ENCODE peak calls at places on chromosome 11, in nine cellular contexts. R, D, A, U, T, H, Q, E and B are unnamed samples.
A peak's percentile ranks its signal among the peaks of the same experiment; 100 is the strongest.

GRCh38 chr11:96337541-96338530 is 5.2 kb downstream of the MAML2 start:
- DNase-seq in R (no peak), D (peak; percentile 11), A (no peak), U (no peak), T (no peak), H (no peak), Q (no peak), E (no peak), B (no peak)

GRCh38 chr11:28581286-28582242 is 473.4 kb downstream of the METTL15 start:
- DNase-seq in R (no peak), D (no peak), A (no peak), U (no peak), T (no peak), H (peak; percentile 62), Q (peak; percentile 66), E (no peak), B (peak; percentile 54)

GRCh38 chr11:13963169-13963948 is 836 bp downstream of the SPON1 start:
- DNase-seq in R (peak; percentile 49), D (no peak), A (no peak), U (no peak), T (no peak), H (no peak), Q (no peak), E (no peak), B (no peak)

GRCh38 chr11:47955356-47955755 is 25.0 kb upstream of the PTPRJ start:
- DNase-seq in R (no peak), D (no peak), A (no peak), U (no peak), T (no peak), H (no peak), Q (no peak), E (no peak), B (no peak)

GRCh38 chr11:134394311-134394710 is 17.7 kb downstream of the B3GAT1 start:
- DNase-seq in R (no peak), D (no peak), A (no peak), U (no peak), T (no peak), H (no peak), Q (no peak), E (no peak), B (no peak)

GRCh38 chr11:13152736-13153541 is 124.7 kb upstream of the BMAL1 start:
- DNase-seq in R (no peak), D (no peak), A (no peak), U (no peak), T (peak; percentile 3), H (peak; percentile 30), Q (peak; percentile 33), E (peak; percentile 30), B (no peak)

GRCh38 chr11:64134963-64135362 is 30.9 kb downstream of the MACROD1 start:
- DNase-seq in R (no peak), D (no peak), A (no peak), U (no peak), T (no peak), H (no peak), Q (no peak), E (no peak), B (no peak)

GRCh38 chr11:116962108-116962507 is 124.7 kb upstream of the APOA1 start:
- DNase-seq in R (no peak), D (no peak), A (no peak), U (no peak), T (no peak), H (peak; percentile 35), Q (peak; percentile 51), E (no peak), B (no peak)